ENCODE peak calls at places on chromosomes 6 and 20, in six cellular contexts. G is stimulated activated CD4-positive, alpha-beta T cell treated with anti-CD3 and anti-CD28 coated beads, TNF-alpha, amount 100 ng/mL, for 24 hours; U is Panc1; L is CD8-positive, alpha-beta memory T cell; B is GM20000; R is NCI-H2081. H is an unnamed sample.

GRCh38 chr6:35297541-35298481 is at the start of gene DEF6:
- DNase-seq in G (peak; percentile 75), L (peak; percentile 83), B (peak; percentile 91), U (peak; percentile 35), R (peak; percentile 74), H (peak; percentile 81)

GRCh38 chr6:16933532-16933931 is 168.3 kb upstream of the STMND1 start:
- DNase-seq in R (no peak), U (no peak), B (no peak), L (no peak), G (no peak), H (no peak)

GRCh38 chr6:36957773-36958271 is 3.3 kb downstream of the PI16 start:
- DNase-seq in G (no peak), L (no peak), U (no peak), B (no peak), R (no peak), H (no peak)

GRCh38 chr20:11457476-11457875 is 460.2 kb upstream of the BTBD3 start:
- DNase-seq in B (no peak), R (no peak), L (no peak), G (no peak), U (no peak), H (no peak)

GRCh38 chr6:111625511-111626331 is 20.0 kb upstream of the TRAF3IP2 start:
- DNase-seq in L (no peak), G (no peak), U (no peak), R (no peak), B (no peak), H (no peak)

GRCh38 chr6:100103194-100103593 is 109.2 kb upstream of the MCHR2 start:
- DNase-seq in G (no peak), L (no peak), B (no peak), U (no peak), R (no peak), H (no peak)

GRCh38 chr6:39913391-39913916 is 20.8 kb downstream of the MOCS1 start:
- DNase-seq in B (no peak), U (no peak), G (no peak), L (no peak), R (no peak), H (no peak)

GRCh38 chr6:31609519-31610406 is 5.3 kb upstream of the AIF1 start:
- DNase-seq in U (no peak), L (no peak), B (no peak), G (no peak), R (no peak), H (no peak)

GRCh38 chr20:11921326-11921725 is 3.6 kb downstream of the BTBD3 start:
- DNase-seq in R (peak; percentile 22), L (no peak), B (no peak), G (no peak), U (no peak), H (no peak)

GRCh38 chr20:42150230-42150629 is 532.1 kb upstream of the CHD6 start:
- DNase-seq in B (no peak), U (no peak), R (no peak), L (no peak), G (no peak), H (no peak)

GRCh38 chr6:5787054-5787720 is 219.5 kb downstream of the NRN1 start:
- DNase-seq in U (no peak), R (no peak), G (no peak), L (no peak), B (no peak), H (no peak)

GRCh38 chr6:140059947-140060346 is 685.5 kb upstream of the CITED2 start:
- DNase-seq in B (no peak), U (no peak), G (no peak), L (no peak), R (no peak), H (no peak)

GRCh38 chr20:1338096-1338495 is 9.2 kb upstream of the SDCBP2 start:
- DNase-seq in G (no peak), B (no peak), R (no peak), U (no peak), L (no peak), H (no peak)

GRCh38 chr6:159874475-159874874 is 16.3 kb upstream of the MAS1 start:
- DNase-seq in B (no peak), U (no peak), R (no peak), L (no peak), G (no peak), H (no peak)

GRCh38 chr6:163469459-163469858 is 54.9 kb downstream of the QKI start:
- DNase-seq in R (no peak), L (no peak), G (no peak), U (no peak), B (no peak), H (no peak)

GRCh38 chr6:143241110-143241509 is 180.4 kb downstream of the AIG1 start:
- DNase-seq in R (no peak), L (no peak), G (no peak), B (no peak), U (no peak), H (no peak)

GRCh38 chr20:52008874-52009273 is 182.7 kb downstream of the ZFP64 start:
- DNase-seq in B (no peak), U (no peak), R (no peak), G (no peak), L (no peak), H (no peak)

GRCh38 chr6:149014631-149015171 is 267.9 kb downstream of the UST start:
- DNase-seq in B (no peak), L (no peak), U (no peak), R (no peak), G (no peak), H (no peak)

GRCh38 chr6:36018339-36018738 is 6.1 kb downstream of the SLC26A8 start:
- DNase-seq in U (no peak), L (no peak), B (no peak), R (no peak), G (no peak), H (no peak)

GRCh38 chr6:14321992-14322772 is 204.6 kb downstream of the CD83 start:
- DNase-seq in R (no peak), G (no peak), B (no peak), U (no peak), L (no peak), H (peak; percentile 4)

H was measured in HCT116.